ENCODE peak calls at places on chromosomes 1 and 21, in eight cellular contexts. R is cardiac fibroblast; W is putamen; M is stimulated activated naive CD8-positive, alpha-beta T cell treated with anti-CD3 and anti-CD28 coated beads, Interleukin-15, amount 100 ng/mL, for 72 hours; N is HFFc6; B is lower leg skin; D is LNCaP clone FGC; F is uterus. J is an unnamed sample.

GRCh38 chr1:60697204-60697994 is 385.0 kb upstream of the NFIA start:
- DNase-seq in R (no peak), W (no peak), M (no peak), N (no peak), B (no peak), D (peak; percentile 2), F (no peak), J (no peak)

GRCh38 chr21:33767236-33767635 is 124.9 kb downstream of the ITSN1 start:
- DNase-seq in R (peak; percentile 39), W (no peak), M (no peak), N (peak; percentile 46), B (no peak), D (no peak), F (no peak), J (no peak)

GRCh38 chr1:29245876-29246275 is 9.6 kb downstream of the PTPRU start:
- DNase-seq in R (peak; percentile 49), W (no peak), M (no peak), N (peak; percentile 45), B (no peak), D (no peak), F (no peak), J (no peak)

GRCh38 chr1:66439028-66439427 is 94.9 kb upstream of the SGIP1 start:
- DNase-seq in R (peak; percentile 63), W (no peak), M (no peak), N (peak; percentile 45), B (no peak), D (no peak), F (no peak), J (no peak)

GRCh38 chr1:167136191-167136614 is 42.3 kb downstream of the STYXL2 start:
- DNase-seq in R (peak; percentile 71), W (no peak), M (no peak), N (peak; percentile 47), B (no peak), D (no peak), F (no peak), J (no peak)

GRCh38 chr1:11736746-11737639 is 1.1 kb downstream of the AGTRAP start:
- DNase-seq in R (peak; percentile 98), W (peak; percentile 27), M (peak; percentile 30), N (peak; percentile 81), B (peak; percentile 93), D (peak; percentile 99), F (peak; percentile 63), J (peak; percentile 65)

GRCh38 chr1:152018537-152018936 is 18.3 kb downstream of the S100A11 start:
- DNase-seq in R (no peak), W (no peak), M (no peak), N (peak; percentile 30), B (no peak), D (no peak), F (no peak), J (no peak)

GRCh38 chr21:41360072-41360821 is 1.6 kb upstream of the MX2 start:
- DNase-seq in R (peak; percentile 42), W (no peak), M (no peak), N (no peak), B (peak; percentile 93), D (peak; percentile 61), F (peak; percentile 62), J (peak; percentile 33)

GRCh38 chr1:180863158-180863775 is 49.4 kb upstream of the KIAA1614 start:
- DNase-seq in R (peak; percentile 79), W (peak; percentile 60), M (no peak), N (peak; percentile 50), B (no peak), D (peak; percentile 26), F (no peak), J (no peak)

GRCh38 chr1:68796888-68797287 is 300.0 kb upstream of the DEPDC1 start:
- DNase-seq in R (no peak), W (peak; percentile 1), M (no peak), N (no peak), B (no peak), D (no peak), F (no peak), J (no peak)

GRCh38 chr21:36698160-36699025 is 522 bp upstream of the SIM2 start:
- DNase-seq in R (no peak), W (no peak), M (peak; percentile 27), N (no peak), B (no peak), D (no peak), F (no peak), J (no peak)

GRCh38 chr1:17122449-17123194 is 3.4 kb upstream of the PADI2 start:
- DNase-seq in R (peak; percentile 60), W (no peak), M (no peak), N (no peak), B (no peak), D (no peak), F (no peak), J (no peak)

GRCh38 chr1:87449348-87449963 is 120.8 kb downstream of the LMO4 start:
- DNase-seq in R (peak; percentile 30), W (no peak), M (no peak), N (no peak), B (no peak), D (peak; percentile 88), F (peak; percentile 16), J (peak; percentile 36)

GRCh38 chr1:51385776-51386175 is 55.4 kb upstream of the TTC39A start:
- DNase-seq in R (no peak), W (no peak), M (no peak), N (no peak), B (no peak), D (no peak), F (no peak), J (no peak)

GRCh38 chr1:213438339-213438738 is 387.3 kb downstream of the RPS6KC1 start:
- DNase-seq in R (no peak), W (no peak), M (no peak), N (no peak), B (no peak), D (no peak), F (no peak), J (no peak)

GRCh38 chr1:85935234-85935633 is 221.3 kb downstream of the COL24A1 start:
- DNase-seq in R (peak; percentile 31), W (no peak), M (no peak), N (no peak), B (no peak), D (no peak), F (no peak), J (no peak)

GRCh38 chr1:58824753-58825389 is 41.0 kb upstream of the JUN start:
- DNase-seq in R (no peak), W (no peak), M (no peak), N (no peak), B (no peak), D (no peak), F (no peak), J (peak; percentile 34)

GRCh38 chr1:169858467-169858866 is 35.2 kb downstream of the SCYL3 start:
- DNase-seq in R (peak; percentile 34), W (no peak), M (no peak), N (peak; percentile 41), B (no peak), D (peak; percentile 56), F (no peak), J (no peak)

GRCh38 chr1:20935717-20936116 is 148.6 kb upstream of the HP1BP3 start:
- DNase-seq in R (no peak), W (no peak), M (no peak), N (no peak), B (no peak), D (no peak), F (no peak), J (no peak)

GRCh38 chr1:35557118-35557610 is at the start of gene KIAA0319L:
- DNase-seq in R (peak; percentile 53), W (peak; percentile 90), M (no peak), N (peak; percentile 72), B (no peak), D (peak; percentile 62), F (peak; percentile 87), J (peak; percentile 90)

GRCh38 chr1:41496080-41497055 is 11.9 kb upstream of the EDN2 start:
- DNase-seq in R (peak; percentile 91), W (no peak), M (peak; percentile 50), N (peak; percentile 59), B (peak; percentile 97), D (peak; percentile 67), F (peak; percentile 95), J (peak; percentile 92)

GRCh38 chr1:107609808-107610207 is 355.2 kb downstream of the VAV3 start:
- DNase-seq in R (no peak), W (no peak), M (no peak), N (no peak), B (no peak), D (no peak), F (no peak), J (no peak)

GRCh38 chr1:165143437-165144065 is 213.0 kb downstream of the LMX1A start:
- DNase-seq in R (no peak), W (no peak), M (peak; percentile 9), N (no peak), B (no peak), D (no peak), F (no peak), J (no peak)

GRCh38 chr1:189315035-189315927 is 1162.4 kb downstream of the BRINP3 start:
- DNase-seq in R (no peak), W (no peak), M (no peak), N (no peak), B (no peak), D (no peak), F (no peak), J (no peak)

GRCh38 chr1:234533975-234534876 is 55.2 kb upstream of the TARBP1 start:
- DNase-seq in R (peak; percentile 99), W (peak; percentile 84), M (no peak), N (peak; percentile 96), B (peak; percentile 99), D (peak; percentile 66), F (peak; percentile 97), J (peak; percentile 94)

GRCh38 chr1:216499581-216500272 is 76.5 kb upstream of the USH2A start:
- DNase-seq in R (no peak), W (no peak), M (no peak), N (no peak), B (no peak), D (no peak), F (no peak), J (no peak)

GRCh38 chr1:7845761-7846160 is 7.1 kb downstream of the UTS2 start:
- DNase-seq in R (no peak), W (no peak), M (no peak), N (peak; percentile 50), B (no peak), D (no peak), F (no peak), J (no peak)

GRCh38 chr1:75725256-75725655 is 747 bp downstream of the ACADM start:
- DNase-seq in R (peak; percentile 28), W (peak; percentile 27), M (no peak), N (peak; percentile 15), B (no peak), D (no peak), F (no peak), J (no peak)

GRCh38 chr1:185808675-185809074 is 74.5 kb downstream of the HMCN1 start:
- DNase-seq in R (no peak), W (no peak), M (no peak), N (no peak), B (no peak), D (no peak), F (no peak), J (no peak)

GRCh38 chr1:191160837-191161236 is 683.2 kb upstream of the BRINP3 start:
- DNase-seq in R (no peak), W (no peak), M (no peak), N (no peak), B (no peak), D (no peak), F (no peak), J (no peak)

J was measured in left ventricle myocardium inferior.